ENCODE peak calls at places on chromosomes 6 and 20, in four cellular contexts. F is AG04449, V is lung, H is naive B cell. E is an unnamed sample.
A peak's percentile ranks its signal among the peaks of the same experiment; 100 is the strongest.

GRCh38 chr6:45676376-45676775 is 298.6 kb upstream of the SUPT3H start:
- DNase-seq in F (no peak), V (no peak), H (no peak), E (no peak)

GRCh38 chr20:46229478-46229877 is 78.8 kb downstream of the CDH22 start:
- DNase-seq in F (no peak), V (no peak), H (no peak), E (no peak)

GRCh38 chr6:156876302-156876701 is 99.1 kb downstream of the ARID1B start:
- DNase-seq in F (no peak), V (no peak), H (no peak), E (no peak)

GRCh38 chr6:72084992-72085569 is 198.7 kb downstream of the RIMS1 start:
- DNase-seq in F (no peak), V (no peak), H (no peak), E (no peak)

GRCh38 chr6:114030767-114031166 is 59.8 kb upstream of the HDAC2 start:
- DNase-seq in F (no peak), V (no peak), H (no peak), E (no peak)

GRCh38 chr6:55239099-55239498 is 64.8 kb downstream of the HCRTR2 start:
- DNase-seq in F (no peak), V (no peak), H (no peak), E (no peak)

GRCh38 chr6:90290991-90291390 is 5.7 kb downstream of the BACH2 start:
- DNase-seq in F (no peak), V (no peak), H (no peak), E (no peak)

GRCh38 chr20:561437-562231 is 18.0 kb upstream of the CSNK2A1 start:
- DNase-seq in F (no peak), V (peak; percentile 46), H (no peak), E (peak; percentile 54)

GRCh38 chr6:35448191-35448590 is 3.9 kb upstream of the FANCE start:
- DNase-seq in F (no peak), V (no peak), H (no peak), E (no peak)

GRCh38 chr20:16701296-16701695 is 28.5 kb upstream of the SNRPB2 start:
- DNase-seq in F (no peak), V (no peak), H (no peak), E (peak; percentile 27)

GRCh38 chr6:119594907-119595306 is 245.3 kb upstream of the MAN1A1 start:
- DNase-seq in F (no peak), V (no peak), H (no peak), E (no peak)

GRCh38 chr20:41769650-41770049 is 151.5 kb upstream of the CHD6 start:
- DNase-seq in F (no peak), V (no peak), H (no peak), E (no peak)

GRCh38 chr20:54600634-54601033 is 125.2 kb downstream of the DOK5 start:
- DNase-seq in F (no peak), V (no peak), H (no peak), E (no peak)

GRCh38 chr6:88367248-88367647 is 201.1 kb upstream of the CNR1 start:
- DNase-seq in F (no peak), V (no peak), H (no peak), E (no peak)

GRCh38 chr6:145705561-145705960 is 29.8 kb downstream of the EPM2A start:
- DNase-seq in F (no peak), V (no peak), H (no peak), E (no peak)